ENCODE peak calls at places on chromosomes 7 and 10, in eight cellular contexts. H is cardiac muscle cell; J is aorta; I is BE2C; V is esophagus squamous epithelium; N is Peyer's patch; D is HAP-1; T is CD8-positive, alpha-beta memory T cell. Q is an unnamed sample. For H3K36me3, the result is how much of the 10 kb centered on the place peaks cover.

GRCh38 chr7:77258593-77258992 is 59.0 kb upstream of the FGL2 start:
- DNase-seq in T (no peak), I (no peak), D (no peak), J (no peak), V (no peak), H (no peak), N (no peak), Q (no peak)

GRCh38 chr10:85238676-85239075 is 910.3 kb downstream of the CCSER2 start:
- DNase-seq in N (no peak), T (no peak), I (no peak), J (no peak), V (no peak), H (no peak), D (no peak), Q (no peak)

GRCh38 chr10:15427836-15428414 is 56.8 kb upstream of the FAM171A1 start:
- DNase-seq in N (no peak), H (peak), I (no peak), J (no peak), V (no peak), D (no peak), T (no peak), Q (no peak)

GRCh38 chr7:35035511-35035921 is 1.8 kb downstream of the DPY19L1 start:
- DNase-seq in N (no peak), T (no peak), J (no peak), D (no peak), I (no peak), H (peak), V (no peak), Q (no peak)

GRCh38 chr10:14120812-14121211 is 209.9 kb downstream of the FRMD4A start:
- DNase-seq in J (no peak), I (no peak), D (no peak), H (no peak), T (no peak), V (no peak), N (no peak), Q (no peak)

GRCh38 chr10:63825766-63826165 is 304.6 kb downstream of the REEP3 start:
- DNase-seq in V (no peak), N (no peak), H (no peak), J (no peak), I (no peak), D (no peak), T (no peak), Q (no peak)

GRCh38 chr7:11527707-11528106 is 304.3 kb downstream of the THSD7A start:
- DNase-seq in I (no peak), V (no peak), N (no peak), D (no peak), J (no peak), T (no peak), H (no peak), Q (no peak)

GRCh38 chr7:151705744-151706567 is 171.0 kb downstream of the PRKAG2 start:
- DNase-seq in V (no peak), I (peak), D (peak), J (no peak), N (no peak), H (peak), T (no peak), Q (peak)

GRCh38 chr10:65341323-65341922 is 1584.4 kb upstream of the LRRTM3 start:
- DNase-seq in V (no peak), N (no peak), J (no peak), H (peak), D (no peak), T (no peak), I (peak), Q (no peak)

GRCh38 chr10:133397938-133398337 is 4.0 kb downstream of the MTG1 start:
- DNase-seq in I (no peak), N (no peak), D (no peak), T (no peak), H (no peak), J (no peak), V (no peak), Q (no peak)

GRCh38 chr7:117200786-117201185 is 122.1 kb downstream of the WNT2 start:
- DNase-seq in N (no peak), H (no peak), J (no peak), T (no peak), D (no peak), I (no peak), V (no peak), Q (no peak)

GRCh38 chr10:84876116-84876999 is 548.0 kb downstream of the CCSER2 start:
- DNase-seq in H (no peak), D (no peak), J (no peak), T (no peak), V (no peak), N (no peak), I (no peak), Q (no peak)

GRCh38 chr10:104128214-104128613 is 6.2 kb downstream of the SFR1 start:
- DNase-seq in H (peak), J (no peak), I (no peak), T (no peak), N (no peak), V (no peak), D (no peak), Q (no peak)

GRCh38 chr7:107615910-107616680 is 36.0 kb downstream of the BCAP29 start:
- DNase-seq in I (no peak), V (no peak), T (no peak), H (no peak), D (no peak), N (no peak), J (no peak), Q (no peak)

GRCh38 chr10:124200011-124200410 is 106.6 kb upstream of the CHST15 start:
- DNase-seq in I (no peak), H (no peak), N (no peak), V (no peak), T (no peak), J (no peak), D (no peak), Q (no peak)

GRCh38 chr10:64430690-64431323 is 909.6 kb downstream of the REEP3 start:
- DNase-seq in J (no peak), V (no peak), I (peak), N (no peak), D (peak), H (peak), T (no peak), Q (no peak)

GRCh38 chr10:75079436-75080083 is 31.9 kb upstream of the SAMD8 start:
- DNase-seq in V (no peak), J (no peak), T (no peak), D (no peak), N (no peak), I (no peak), H (no peak), Q (no peak)
- H3K36me3 ChIP-seq in V (under half), J (under half), T (under half), D (under half), N (under half), I (under half), H (under half), Q (under half)

GRCh38 chr7:24760968-24761367 is 3.7 kb upstream of the GSDME start:
- DNase-seq in I (no peak), T (no peak), J (no peak), V (no peak), D (no peak), N (no peak), H (no peak), Q (no peak)
- H3K36me3 ChIP-seq in I (under half), T (under half), J (under half), V (under half), D (under half), N (under half), H (under half), Q (under half)

DNA sequence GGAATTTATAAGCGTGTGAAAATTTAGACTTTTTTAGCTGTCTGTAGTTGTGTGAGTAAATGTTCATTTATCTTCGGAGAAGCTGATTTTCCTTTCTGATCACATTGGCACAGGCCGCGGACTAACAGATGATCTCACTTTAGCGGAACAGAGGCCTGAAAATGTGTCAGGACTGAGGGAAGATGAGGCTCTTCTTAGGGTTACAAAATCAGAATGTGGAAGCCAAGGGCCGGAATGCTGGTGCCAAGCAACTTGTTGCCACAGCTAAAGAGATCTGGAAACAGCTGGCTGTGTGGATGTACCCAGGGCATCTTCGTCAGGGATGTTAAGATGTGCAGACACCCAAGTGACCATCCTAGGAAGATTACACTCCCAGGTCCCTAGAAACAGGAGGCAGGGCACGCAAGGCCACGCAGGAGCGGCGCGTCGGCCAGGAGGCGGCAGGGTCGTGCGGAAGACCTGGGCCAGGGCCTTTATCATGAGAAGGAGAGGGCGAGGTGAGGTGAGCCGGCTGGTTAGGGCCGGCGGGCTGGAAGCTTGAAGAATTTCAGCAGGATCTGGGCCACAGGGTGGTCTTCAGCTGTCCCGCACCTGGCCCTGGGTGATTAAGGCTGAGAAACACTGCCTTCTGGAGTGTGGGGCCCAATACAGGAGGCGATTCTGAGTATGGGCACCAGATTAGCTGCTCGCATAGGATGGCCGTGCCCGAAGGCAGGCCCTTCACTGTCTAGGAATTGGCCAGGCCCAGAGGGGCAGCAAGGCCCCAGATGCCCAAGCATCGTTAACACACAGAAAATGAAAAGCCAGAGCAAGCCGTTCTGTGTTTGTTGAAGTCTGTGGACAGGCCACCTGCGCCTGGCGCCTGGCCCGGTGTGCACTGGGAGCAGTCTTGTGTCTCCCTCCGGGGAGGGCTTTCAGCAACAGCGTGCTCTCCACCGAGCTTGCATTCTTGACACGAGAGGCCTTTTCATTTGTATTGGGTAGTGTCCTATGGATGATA is 34.9 kb upstream of the TTYH3 start:
- DNase-seq in V (no peak), N (no peak), T (no peak), D (no peak), H (no peak), J (no peak), I (no peak), Q (no peak)
- H3K36me3 ChIP-seq in V (under half), N (under half), T (under half), D (under half), H (under half), J (under half), I (under half), Q (under half)

GRCh38 chr10:70114902-70115301 is 17.7 kb downstream of the AIFM2 start:
- DNase-seq in H (no peak), N (no peak), J (no peak), T (no peak), D (no peak), I (no peak), V (no peak), Q (no peak)
- H3K36me3 ChIP-seq in H (under half), N (under half), J (under half), T (under half), D (half or more), I (under half), V (under half), Q (under half)

GRCh38 chr7:1478480-1478879 is 19.2 kb upstream of the MICALL2 start:
- DNase-seq in N (no peak), V (no peak), D (no peak), I (no peak), H (no peak), J (no peak), T (no peak), Q (no peak)

GRCh38 chr7:1483079-1483478 is 21.1 kb downstream of the INTS1 start:
- DNase-seq in V (no peak), H (no peak), J (no peak), I (no peak), N (no peak), D (no peak), T (no peak), Q (no peak)

GRCh38 chr7:1481300-1481699 is 22.0 kb upstream of the MICALL2 start:
- DNase-seq in J (no peak), V (no peak), I (no peak), N (no peak), T (no peak), D (no peak), H (no peak), Q (no peak)

GRCh38 chr7:1479287-1479686 is 20.0 kb upstream of the MICALL2 start:
- DNase-seq in I (no peak), H (no peak), V (no peak), T (no peak), N (no peak), J (no peak), D (no peak), Q (no peak)

GRCh38 chr7:1480670-1481069 is 21.4 kb upstream of the MICALL2 start:
- DNase-seq in T (no peak), V (no peak), D (no peak), H (no peak), J (no peak), N (no peak), I (no peak), Q (no peak)
- H3K36me3 ChIP-seq in T (under half), V (half or more), D (half or more), H (under half), J (under half), N (under half), I (half or more), Q (under half)

DNA sequence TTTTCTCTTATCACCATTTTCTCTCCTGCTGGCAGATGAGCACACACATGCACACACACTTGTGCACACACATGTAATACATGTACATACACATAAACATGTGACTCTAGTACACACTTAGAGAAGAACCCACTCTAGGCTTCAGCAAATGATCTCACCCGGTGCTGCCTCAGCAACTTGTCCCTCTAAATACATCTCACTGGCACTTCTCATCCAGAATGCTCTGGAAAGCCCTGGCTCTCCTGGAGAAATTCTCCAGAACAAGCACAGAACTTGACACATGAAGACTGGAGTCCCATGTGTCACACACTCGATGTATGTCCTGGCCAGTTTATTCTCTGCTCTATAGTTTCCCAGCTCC is 254.9 kb downstream of the ELMO1 start:
- DNase-seq in N (no peak), T (no peak), H (no peak), I (no peak), D (no peak), J (no peak), V (no peak), Q (no peak)
- H3K36me3 ChIP-seq in N (under half), T (under half), H (under half), I (under half), D (under half), J (under half), V (under half), Q (under half)